ENCODE peak calls at places on chromosomes 3 and 15, in four cellular contexts. X is CD8-positive, alpha-beta T cell; H is hepatocyte; V is dorsolateral prefrontal cortex. Y is an unnamed sample.

GRCh38 chr3:55332191-55332590 is 154.9 kb downstream of the WNT5A start:
- DNase-seq in X (no peak), H (no peak), V (no peak), Y (no peak)

GRCh38 chr3:190424478-190425439 is 24.9 kb downstream of the TMEM207 start:
- DNase-seq in V (no peak), X (no peak), H (peak; percentile 80), Y (no peak)

GRCh38 chr15:80070840-80071239 is 11.4 kb downstream of the ZFAND6 start:
- DNase-seq in V (no peak), X (no peak), H (no peak), Y (no peak)

GRCh38 chr3:98540346-98540745 is 8.6 kb downstream of the GPR15 start:
- DNase-seq in H (no peak), V (no peak), X (no peak), Y (no peak)

GRCh38 chr15:90650956-90651689 is 66.0 kb upstream of the BLM start:
- DNase-seq in V (no peak), H (no peak), X (no peak), Y (no peak)

GRCh38 chr3:46010519-46011113 is 15.0 kb upstream of the FYCO1 start:
- DNase-seq in V (no peak), X (no peak), H (no peak), Y (no peak)

GRCh38 chr3:111846717-111847116 is 12.3 kb upstream of the PHLDB2 start:
- DNase-seq in X (no peak), H (no peak), V (no peak), Y (no peak)

GRCh38 chr3:194554488-194555098 is 67.8 kb upstream of the ATP13A3 start:
- DNase-seq in V (no peak), H (no peak), X (no peak), Y (no peak)

GRCh38 chr15:96553006-96553405 is 222.5 kb downstream of the NR2F2 start:
- DNase-seq in V (no peak), X (no peak), H (no peak), Y (no peak)

GRCh38 chr15:62219799-62220198 is 54.7 kb upstream of the C2CD4B start:
- DNase-seq in V (no peak), X (no peak), H (no peak), Y (no peak)
- H3K4me3 ChIP-seq in V (no peak overlapping the region), X (no peak overlapping the region), H (no peak overlapping the region), Y (no peak overlapping the region)

DNA sequence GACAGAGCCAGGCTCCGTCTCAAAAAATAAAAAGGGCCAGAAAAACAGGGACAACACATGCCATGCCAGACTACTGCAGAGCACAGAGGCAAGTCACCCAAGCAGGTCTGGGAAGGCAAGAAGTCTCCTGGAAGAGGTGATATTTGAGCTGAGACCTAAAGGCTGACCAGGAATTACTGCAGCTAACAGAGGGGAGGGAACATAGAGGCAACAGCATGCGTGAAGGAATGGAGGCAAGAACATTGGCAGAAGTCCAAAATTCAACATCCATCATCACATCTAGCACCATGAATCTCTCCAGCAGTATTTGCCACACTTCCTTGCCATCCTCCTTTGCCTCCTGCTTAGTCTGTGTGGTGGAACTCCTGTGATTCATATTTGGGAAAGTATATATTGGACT is 916 bp upstream of the TSEN2 start:
- DNase-seq in H (no peak), X (no peak), V (no peak), Y (no peak)
- H3K4me3 ChIP-seq in H (no peak overlapping the region), X (peak overlapping the region; percentile 62), V (peak overlapping the region; percentile 92), Y (peak overlapping the region; percentile 69)

GRCh38 chr15:65362491-65362890 is 15.3 kb downstream of the IGDCC3 start:
- DNase-seq in H (no peak), V (no peak), X (no peak), Y (no peak)

GRCh38 chr15:65365229-65365628 is 12.6 kb downstream of the IGDCC3 start:
- DNase-seq in V (no peak), H (no peak), X (no peak), Y (no peak)

GRCh38 chr15:65361708-65362459 is 15.9 kb downstream of the IGDCC3 start:
- DNase-seq in X (no peak), H (no peak), V (no peak), Y (no peak)

GRCh38 chr15:65363306-65363705 is 14.5 kb downstream of the IGDCC3 start:
- DNase-seq in H (no peak), X (no peak), V (no peak), Y (no peak)

DNA sequence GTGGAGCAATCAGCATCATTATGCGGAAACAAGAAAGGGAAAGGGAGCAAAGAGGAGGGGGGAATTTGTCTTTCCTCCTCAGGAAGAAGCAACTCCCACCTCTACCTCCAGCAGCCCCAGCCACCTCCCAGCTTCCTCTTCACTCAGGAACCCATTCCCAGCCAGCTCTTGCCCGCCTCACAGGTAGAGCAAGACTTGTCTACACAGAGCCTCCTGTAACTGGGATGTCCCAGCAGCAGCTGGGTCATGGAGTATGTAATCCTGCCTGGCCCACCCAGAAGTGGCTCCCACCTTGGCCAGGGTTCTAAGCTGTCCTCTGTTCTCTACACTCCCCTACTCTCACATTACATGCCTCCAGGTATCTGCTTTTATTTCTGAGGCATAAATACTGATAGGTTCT is 14.0 kb downstream of the IGDCC3 start:
- DNase-seq in H (no peak), X (no peak), V (no peak), Y (no peak)
- H3K4me3 ChIP-seq in H (no peak overlapping the region), X (no peak overlapping the region), V (no peak overlapping the region), Y (no peak overlapping the region)

GRCh38 chr15:64993290-64993689 is 3.6 kb upstream of the SPG21 start:
- DNase-seq in X (no peak), H (no peak), V (no peak), Y (no peak)
- H3K4me3 ChIP-seq in X (no peak overlapping the region), H (no peak overlapping the region), V (no peak overlapping the region), Y (no peak overlapping the region)

GRCh38 chr3:4504340-4505261 is 11.5 kb downstream of the ITPR1 start:
- DNase-seq in X (no peak), H (no peak), V (no peak), Y (no peak)
- H3K4me3 ChIP-seq in X (peak overlapping the region; percentile 47), H (no peak overlapping the region), V (no peak overlapping the region), Y (peak overlapping the region; percentile 24)

GRCh38 chr3:48633256-48633655 is 2.0 kb downstream of the SLC26A6 start:
- DNase-seq in X (no peak), V (no peak), H (no peak), Y (no peak)
- H3K4me3 ChIP-seq in X (no peak overlapping the region), V (no peak overlapping the region), H (no peak overlapping the region), Y (no peak overlapping the region)

GRCh38 chr3:171807806-171808205 is 2.5 kb downstream of the PLD1 start:
- DNase-seq in X (no peak), V (no peak), H (no peak), Y (no peak)

GRCh38 chr3:171811059-171811912 is 1.0 kb upstream of the PLD1 start:
- DNase-seq in V (no peak), H (peak; percentile 83), X (no peak), Y (no peak)

GRCh38 chr3:171811913-171812321 is 1.6 kb upstream of the PLD1 start:
- DNase-seq in H (peak; percentile 40), X (no peak), V (no peak), Y (no peak)

GRCh38 chr3:171810278-171811058 is at the start of gene PLD1:
- DNase-seq in X (peak; percentile 16), H (peak; percentile 94), V (no peak), Y (peak; percentile 92)

DNA sequence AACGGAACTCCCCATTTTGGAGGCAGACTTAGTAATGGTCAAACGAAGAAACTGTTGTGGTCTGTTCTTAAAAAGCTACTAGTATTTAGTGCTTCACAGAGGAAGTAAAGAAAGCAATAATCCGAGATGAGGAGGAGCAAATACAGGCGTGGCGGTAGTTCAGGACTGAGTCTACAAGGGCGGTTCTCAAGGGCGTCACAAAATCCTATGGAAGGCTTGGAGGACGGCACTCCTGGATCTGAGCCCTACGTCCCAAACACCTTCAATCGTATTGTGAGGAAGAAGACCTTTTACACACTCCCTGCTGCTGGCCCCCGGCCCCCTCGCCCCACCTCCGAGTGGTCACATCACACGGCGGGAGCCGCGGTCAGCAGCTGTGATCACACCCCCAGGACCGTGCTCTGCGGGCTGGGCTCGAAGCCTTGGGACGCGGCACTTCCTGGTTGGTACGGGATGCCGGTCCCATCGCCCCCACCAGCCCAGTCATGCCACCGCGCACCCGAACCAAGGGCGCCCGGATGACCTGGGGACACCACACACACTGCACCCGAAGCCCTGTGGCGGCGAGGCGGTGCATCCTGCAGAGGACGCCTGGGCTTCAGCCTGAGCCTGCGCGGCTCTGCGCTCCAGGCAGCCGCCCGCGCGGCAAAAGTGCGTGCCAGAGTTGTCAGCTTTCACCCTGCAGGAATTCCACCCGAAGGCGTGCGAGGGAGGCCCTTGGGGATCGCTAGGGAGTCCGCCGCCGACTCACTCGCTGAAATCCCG is 588 bp downstream of the PLD1 start:
- DNase-seq in V (peak; percentile 79), X (peak; percentile 28), H (peak; percentile 89), Y (peak; percentile 94)
- H3K4me3 ChIP-seq in V (peak overlapping the region; percentile 59), X (peak overlapping the region; percentile 66), H (peak overlapping the region; percentile 43), Y (peak overlapping the region; percentile 83)

DNA sequence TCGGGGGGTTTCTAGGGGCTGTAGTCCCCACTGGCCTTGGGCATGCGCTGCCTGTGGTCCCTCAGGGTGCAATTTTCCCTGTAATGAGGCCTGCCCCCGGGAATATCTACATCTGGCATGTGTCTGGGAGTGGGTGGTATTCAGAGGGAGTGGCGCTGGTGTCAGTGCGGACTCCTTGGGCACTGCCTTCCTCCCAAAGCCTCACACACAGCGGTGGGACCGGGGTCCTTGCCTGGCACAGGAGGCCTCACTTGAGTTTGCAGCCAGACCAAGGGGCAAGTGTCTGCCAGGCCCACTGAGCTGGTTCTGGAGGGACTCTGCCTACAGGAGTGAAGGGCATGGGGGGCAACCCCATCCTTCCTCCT is 53.5 kb upstream of the PCSK6 start:
- DNase-seq in H (no peak), V (no peak), X (no peak), Y (no peak)
- H3K4me3 ChIP-seq in H (no peak overlapping the region), V (no peak overlapping the region), X (no peak overlapping the region), Y (no peak overlapping the region)